ENCODE peak calls at places on chromosomes 4 and X, in four cellular contexts. C is K562, B is HEK293T, G is HepG2. E is an unnamed sample.

GRCh38 chr4:24473309-24473721 is 111.0 kb downstream of the DHX15 start:
- DNase-seq in C (peak), B (peak), G (no peak), E (no peak)

GRCh38 chr4:7960790-7961655 is 21.4 kb upstream of the AFAP1 start:
- DNase-seq in C (no peak), B (no peak), G (no peak), E (no peak)

GRCh38 chrX:51893931-51894696 is 691 bp downstream of the MAGED1 start:
- DNase-seq in C (no peak), B (peak), G (no peak), E (peak)

GRCh38 chr4:87543835-87544461 is 14.8 kb upstream of the SPARCL1 start:
- DNase-seq in C (peak), B (peak), G (peak), E (peak)

GRCh38 chr4:43757147-43757546 is 691.5 kb downstream of the KCTD8 start:
- DNase-seq in C (no peak), B (no peak), G (no peak), E (no peak)

GRCh38 chrX:154458954-154459829 is 1.1 kb downstream of the PLXNA3 start:
- DNase-seq in C (no peak), B (no peak), G (no peak), E (no peak)

GRCh38 chr4:14284578-14284977 is 657.1 kb upstream of the BOD1L1 start:
- DNase-seq in C (no peak), B (no peak), G (no peak), E (no peak)

GRCh38 chr4:86036729-86037128 is 323.1 kb downstream of the MAPK10 start:
- DNase-seq in C (no peak), B (no peak), G (no peak), E (no peak)

GRCh38 chr4:94668724-94669123 is 89.0 kb upstream of the BMPR1B start:
- DNase-seq in C (no peak), B (peak), G (no peak), E (no peak)

GRCh38 chrX:9858080-9858479 is 71.9 kb downstream of the SHROOM2 start:
- DNase-seq in C (no peak), B (no peak), G (no peak), E (no peak)

GRCh38 chr4:26533685-26534084 is 43.4 kb upstream of the CCKAR start:
- DNase-seq in C (no peak), B (no peak), G (no peak), E (no peak)

GRCh38 chr4:53185853-53186590 is 179.8 kb downstream of the SCFD2 start:
- DNase-seq in C (no peak), B (no peak), G (no peak), E (no peak)

GRCh38 chr4:103918214-103918613 is 198.4 kb upstream of the TACR3 start:
- DNase-seq in C (no peak), B (no peak), G (no peak), E (no peak)

GRCh38 chrX:45517090-45517973 is 316.7 kb upstream of the DIPK2B start:
- DNase-seq in C (no peak), B (no peak), G (peak), E (no peak)

GRCh38 chrX:71282514-71283408 is 674 bp upstream of the NONO start:
- DNase-seq in C (no peak), B (no peak), G (peak), E (no peak)

GRCh38 chr4:121960801-121961200 is 8.9 kb upstream of the TRPC3 start:
- DNase-seq in C (no peak), B (no peak), G (peak), E (no peak)

GRCh38 chr4:13539721-13540445 is 4.4 kb downstream of the NKX3-2 start:
- DNase-seq in C (no peak), B (no peak), G (no peak), E (no peak)

GRCh38 chrX:49960061-49960460 is 37.7 kb downstream of the CLCN5 start:
- DNase-seq in C (no peak), B (no peak), G (no peak), E (no peak)

GRCh38 chr4:152289963-152290362 is 245.9 kb downstream of the FBXW7 start:
- DNase-seq in C (no peak), B (no peak), G (no peak), E (no peak)

GRCh38 chr4:79852305-79852730 is 220.7 kb downstream of the ANTXR2 start:
- DNase-seq in C (peak), B (no peak), G (peak), E (peak)

GRCh38 chr4:83833920-83834319 is 298.0 kb downstream of the GPAT3 start:
- DNase-seq in C (no peak), B (no peak), G (no peak), E (no peak)

GRCh38 chrX:27715610-27716009 is 92.2 kb upstream of the MAGEB10 start:
- DNase-seq in C (no peak), B (no peak), G (no peak), E (no peak)

GRCh38 chrX:119118780-119119395 is 8.7 kb downstream of the KIAA1210 start:
- DNase-seq in C (peak), B (peak), G (peak), E (peak)

GRCh38 chr4:30945586-30945985 is 225.4 kb downstream of the PCDH7 start:
- DNase-seq in C (no peak), B (no peak), G (no peak), E (no peak)

DNA sequence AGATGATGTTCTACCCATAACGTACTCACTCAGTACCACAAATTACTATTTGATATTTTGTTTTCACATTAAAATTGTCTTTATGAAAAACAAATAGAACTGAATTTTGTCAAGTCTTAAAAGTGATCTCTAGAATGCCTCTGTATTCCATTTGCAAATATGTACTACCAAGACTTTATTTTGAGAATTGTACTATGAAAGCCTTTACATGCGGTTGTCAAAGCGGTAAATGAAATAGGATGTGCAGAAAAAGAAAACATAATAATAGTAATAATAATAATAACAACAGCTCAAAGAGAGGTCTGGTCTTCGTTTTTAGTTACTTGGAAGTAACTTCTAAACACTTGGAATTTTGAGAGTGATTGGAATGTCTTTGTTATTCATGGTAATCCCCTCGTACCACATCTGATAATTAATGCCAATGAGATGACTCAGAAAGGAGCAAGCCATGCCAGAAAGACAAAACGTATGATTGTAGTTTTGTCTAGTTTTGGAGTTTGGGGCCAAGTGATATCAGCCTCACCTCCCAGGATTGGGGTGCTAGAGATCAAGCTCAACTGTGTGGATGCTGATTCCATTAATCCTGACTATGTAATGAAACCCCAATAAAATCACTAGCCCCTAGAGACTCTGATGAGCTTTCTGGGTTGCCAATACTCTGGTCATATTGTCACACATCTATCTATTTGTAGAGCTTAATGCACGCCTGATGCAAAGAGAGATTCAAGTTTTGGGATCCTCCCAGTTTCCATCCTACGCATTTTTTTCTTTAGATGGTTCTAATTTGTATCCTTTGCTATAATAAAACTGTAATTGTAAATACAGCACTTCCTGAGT is 20.2 kb upstream of the CTSO start:
- DNase-seq in C (no peak), B (no peak), G (no peak), E (no peak)
- TF ChIP-seq ELF4 in C (no peak), B (no peak), G (no peak), E (no peak)

GRCh38 chrX:98459669-98460068 is 1576.0 kb downstream of the RPA4 start:
- DNase-seq in C (no peak), B (no peak), G (no peak), E (no peak)
- TF ChIP-seq ELF4 in C (no peak), B (no peak), G (no peak), E (no peak)

DNA sequence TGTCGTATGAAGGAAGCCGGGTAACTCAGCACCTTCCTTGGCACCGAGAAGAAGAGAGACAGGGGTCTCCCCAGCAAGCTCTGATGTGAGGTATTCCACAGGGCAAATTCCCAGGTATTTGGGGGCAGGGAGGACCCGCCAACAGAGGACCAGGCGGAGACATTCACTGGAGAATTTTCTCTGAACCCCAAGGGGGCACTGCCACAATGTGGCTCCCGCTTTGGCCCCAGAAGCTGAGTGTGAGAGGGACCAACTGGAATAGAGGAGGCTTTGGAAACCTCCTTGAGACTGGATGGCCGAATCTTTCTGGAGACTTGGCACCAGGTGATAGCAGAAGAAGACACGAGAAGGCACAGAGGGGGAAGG is 735 bp upstream of the GABRE start:
- DNase-seq in C (peak), B (no peak), G (no peak), E (peak)
- TF ChIP-seq ELF4 in C (no peak), B (no peak), G (no peak), E (no peak)

DNA sequence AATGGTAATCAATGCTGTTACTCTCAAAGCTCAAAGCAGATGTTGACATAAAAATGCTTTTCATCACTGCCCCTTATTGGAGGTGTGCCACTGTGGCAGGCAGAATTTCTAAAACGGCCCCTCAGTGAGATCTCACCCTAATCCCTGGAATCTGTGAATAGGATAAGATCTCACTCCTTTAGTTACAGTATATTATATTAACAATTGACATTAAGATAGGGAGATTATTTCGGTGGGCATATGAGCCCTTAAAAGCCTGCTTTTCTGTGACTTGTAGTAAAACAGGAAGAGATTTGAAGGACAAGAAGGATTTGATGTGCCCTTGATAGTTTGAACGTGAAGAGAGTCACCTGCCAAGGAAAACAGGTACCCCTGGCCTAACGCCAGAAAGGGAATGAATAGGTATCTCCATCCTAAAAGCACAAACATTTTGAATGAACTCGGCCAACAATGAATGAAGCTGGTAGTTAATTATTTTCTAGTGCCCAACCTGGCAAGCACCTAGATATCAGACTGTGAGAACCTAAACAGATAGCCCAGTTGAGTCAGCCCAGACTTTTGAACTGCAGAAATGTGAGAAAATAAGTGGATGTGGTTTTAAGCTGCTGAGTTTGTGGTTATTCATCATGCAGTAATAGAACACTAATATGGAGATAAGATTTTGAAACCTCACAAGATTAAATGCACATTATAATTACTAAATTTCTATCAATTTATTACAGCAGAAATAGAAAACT is 881.6 kb downstream of the PCDH18 start:
- DNase-seq in C (no peak), B (no peak), G (peak), E (no peak)
- TF ChIP-seq ELF4 in C (no peak), B (no peak), G (no peak), E (no peak)

E was measured in WTC11.